ENCODE peak calls at places on chromosomes 4 and X, in seven cellular contexts. V, J, G, I, O, U and Y are unnamed samples.

GRCh38 chrX:3638280-3638873 is 75.1 kb downstream of the PRKX start:
- DNase-seq in G (peak), O (peak), I (peak), J (peak), U (peak), V (peak), Y (no peak)

GRCh38 chr4:7837597-7838135 is 102.0 kb downstream of the AFAP1 start:
- DNase-seq in I (no peak), J (no peak), G (no peak), U (no peak), V (no peak), O (no peak), Y (no peak)

GRCh38 chr4:73099143-73099542 is 29.6 kb upstream of the COX18 start:
- DNase-seq in U (no peak), I (no peak), J (no peak), V (no peak), O (no peak), G (no peak), Y (no peak)

GRCh38 chr4:126361287-126361686 is 1046.5 kb downstream of the FAT4 start:
- DNase-seq in J (no peak), G (no peak), I (no peak), O (no peak), U (no peak), V (no peak), Y (no peak)

GRCh38 chr4:24637173-24637572 is 52.8 kb upstream of the DHX15 start:
- DNase-seq in O (no peak), J (no peak), G (no peak), U (no peak), V (no peak), I (no peak), Y (no peak)

GRCh38 chr4:92060333-92060732 is 243.4 kb upstream of the GRID2 start:
- DNase-seq in I (no peak), G (no peak), O (no peak), J (no peak), V (no peak), U (no peak), Y (no peak)

GRCh38 chr4:22047793-22048192 is 99.2 kb upstream of the KCNIP4 start:
- DNase-seq in U (no peak), V (no peak), I (no peak), O (no peak), J (no peak), G (no peak), Y (no peak)

GRCh38 chr4:166733686-166734085 is 500.6 kb downstream of the SPOCK3 start:
- DNase-seq in I (no peak), G (no peak), J (no peak), O (no peak), V (no peak), U (no peak), Y (no peak)

GRCh38 chr4:86972997-86973396 is 38.2 kb downstream of the AFF1 start:
- DNase-seq in V (peak), J (peak), I (no peak), G (no peak), O (peak), U (no peak), Y (peak)

GRCh38 chr4:179976777-179977176 is 2266.4 kb upstream of the TENM3 start:
- DNase-seq in U (no peak), O (no peak), I (no peak), J (no peak), V (no peak), G (no peak), Y (no peak)

GRCh38 chrX:15619053-15619772 is 18.5 kb upstream of the ACE2 start:
- DNase-seq in O (peak), V (peak), I (no peak), J (no peak), U (peak), G (peak), Y (no peak)

GRCh38 chr4:10655968-10656367 is 28.6 kb downstream of the CLNK start:
- DNase-seq in U (peak), V (no peak), J (no peak), I (no peak), O (peak), G (peak), Y (no peak)

GRCh38 chrX:120308558-120308957 is 2.7 kb downstream of the TMEM255A start:
- DNase-seq in J (no peak), U (peak), G (no peak), O (no peak), V (no peak), I (no peak), Y (no peak)

GRCh38 chr4:168521736-168522135 is 24.9 kb downstream of the PALLD start:
- DNase-seq in I (no peak), O (peak), J (no peak), V (no peak), U (no peak), G (no peak), Y (no peak)

GRCh38 chr4:1057403-1057745 is 45.9 kb downstream of the FGFRL1 start:
- DNase-seq in I (no peak), U (no peak), J (no peak), G (no peak), O (no peak), V (no peak), Y (no peak)

GRCh38 chr4:19776021-19776459 is 475.7 kb upstream of the SLIT2 start:
- DNase-seq in O (peak), G (peak), U (peak), V (no peak), I (no peak), J (no peak), Y (no peak)

GRCh38 chr4:67581208-67581857 is 22.8 kb downstream of the STAP1 start:
- DNase-seq in O (peak), G (no peak), J (no peak), I (no peak), U (no peak), V (no peak), Y (peak)

GRCh38 chr4:123449362-123449761 is 52.8 kb downstream of the SPRY1 start:
- DNase-seq in U (no peak), G (no peak), J (no peak), V (no peak), O (peak), I (no peak), Y (no peak)

GRCh38 chr4:153676984-153677383 is 7.1 kb upstream of the TLR2 start:
- DNase-seq in G (peak), I (no peak), U (peak), J (no peak), O (peak), V (no peak), Y (no peak)

GRCh38 chr4:145153181-145153903 is 27.0 kb downstream of the OTUD4 start:
- DNase-seq in I (no peak), V (no peak), J (no peak), O (peak), U (no peak), G (no peak), Y (no peak)

GRCh38 chr4:53832549-53832948 is 231.9 kb downstream of the CHIC2 start:
- DNase-seq in V (no peak), I (no peak), G (no peak), O (no peak), J (no peak), U (no peak), Y (no peak)